ENCODE peak calls at places on chromosomes 12 and 14, in five cellular contexts. M is body of pancreas, D is brain microvascular endothelial cell, T is stomach, Z is H7. L is an unnamed sample. For H3K27me3, the result is how much of the 10 kb centered on the place peaks cover.

GRCh38 chr12:109523071-109523470 is 45.6 kb downstream of the UBE3B start:
- DNase-seq in M (no peak), D (no peak), T (no peak), Z (no peak), L (peak)

GRCh38 chr14:51208982-51209381 is 31.1 kb upstream of the TMX1 start:
- DNase-seq in M (no peak), D (no peak), T (no peak), Z (no peak), L (no peak)

GRCh38 chr12:65948320-65949008 is 124.2 kb downstream of the HMGA2 start:
- DNase-seq in M (peak), D (peak), T (peak), Z (no peak), L (no peak)

GRCh38 chr12:24664151-24664550 is 284.8 kb downstream of the BCAT1 start:
- DNase-seq in M (no peak), D (no peak), T (no peak), Z (no peak), L (no peak)

GRCh38 chr14:41973178-41973577 is 366.5 kb downstream of the LRFN5 start:
- DNase-seq in M (no peak), D (no peak), T (no peak), Z (no peak), L (no peak)

GRCh38 chr12:46110220-46110700 is 119.9 kb upstream of the SCAF11 start:
- DNase-seq in M (peak), D (no peak), T (peak), Z (no peak), L (peak)

GRCh38 chr14:79443602-79444001 is 767.7 kb downstream of the DIO2 start:
- DNase-seq in M (no peak), D (no peak), T (no peak), Z (no peak), L (no peak)

GRCh38 chr14:60508707-60509437 is at the start of gene SIX6:
- DNase-seq in M (no peak), D (peak), T (no peak), Z (peak), L (peak)

GRCh38 chr14:60051690-60052324 is 39.9 kb upstream of the PCNX4 start:
- DNase-seq in M (no peak), D (no peak), T (no peak), Z (no peak), L (no peak)

GRCh38 chr12:48189331-48190125 is 6.1 kb downstream of the CCDC184 start:
- DNase-seq in M (peak), D (peak), T (peak), Z (peak), L (peak)

GRCh38 chr14:95463173-95463901 is 53.1 kb downstream of the SYNE3 start:
- DNase-seq in M (no peak), D (no peak), T (peak), Z (no peak), L (no peak)

GRCh38 chr12:88182431-88182830 is 40.3 kb downstream of the TMTC3 start:
- DNase-seq in M (no peak), D (no peak), T (no peak), Z (no peak), L (no peak)

GRCh38 chr14:94494085-94494484 is 15.2 kb downstream of the SERPINA12 start:
- DNase-seq in M (no peak), D (no peak), T (no peak), Z (no peak), L (no peak)

GRCh38 chr12:92775416-92775815 is 72.6 kb downstream of the PLEKHG7 start:
- DNase-seq in M (no peak), D (no peak), T (no peak), Z (no peak), L (no peak)

GRCh38 chr12:113395119-113395518 is 8.6 kb downstream of the SDS start:
- DNase-seq in M (no peak), D (no peak), T (no peak), Z (no peak), L (no peak)

GRCh38 chr12:49950310-49951251 is at the start of gene AQP2:
- DNase-seq in M (no peak), D (no peak), T (no peak), Z (no peak), L (peak)

GRCh38 chr14:69291891-69292586 is 32.1 kb downstream of the GALNT16 start:
- DNase-seq in M (no peak), D (no peak), T (no peak), Z (peak), L (no peak)

GRCh38 chr14:99231181-99231849 is 40.7 kb downstream of the BCL11B start:
- DNase-seq in M (no peak), D (no peak), T (no peak), Z (peak), L (no peak)

GRCh38 chr12:104662203-104662602 is 205.5 kb downstream of the CHST11 start:
- DNase-seq in M (no peak), D (no peak), T (no peak), Z (no peak), L (no peak)

GRCh38 chr12:127343941-127344340 is 923.0 kb upstream of the TMEM132C start:
- DNase-seq in M (no peak), D (peak), T (no peak), Z (peak), L (no peak)

GRCh38 chr12:44640831-44641230 is 235.3 kb downstream of the NELL2 start:
- DNase-seq in M (no peak), D (no peak), T (no peak), Z (no peak), L (no peak)

GRCh38 chr14:75549169-75549568 is 26.9 kb downstream of the BATF start:
- DNase-seq in M (no peak), D (no peak), T (no peak), Z (no peak), L (no peak)

GRCh38 chr14:100473249-100473648 is 114.0 kb downstream of the BEGAIN start:
- DNase-seq in M (no peak), D (no peak), T (no peak), Z (no peak), L (no peak)
- H3K27me3 ChIP-seq in M (under half), D (under half), T (under half), Z (under half), L (under half)

DNA sequence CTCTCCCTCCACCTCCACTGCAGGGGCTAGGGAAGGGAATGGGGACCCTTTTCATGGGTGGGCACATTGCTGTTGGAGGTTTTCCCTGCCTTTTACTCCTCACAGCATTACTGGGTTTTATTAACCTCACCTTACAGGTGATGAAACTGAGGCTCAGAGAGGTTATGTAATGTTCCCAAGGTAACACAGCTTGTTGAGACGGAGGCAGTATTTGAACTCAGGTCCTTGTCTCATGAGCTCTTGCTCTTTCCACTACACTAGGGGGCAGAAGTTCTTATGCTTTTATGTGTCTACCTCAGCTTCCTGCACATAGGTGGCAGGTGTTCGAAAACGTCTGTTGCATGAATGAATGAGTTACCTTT is 11.7 kb downstream of the CISTR start:
- DNase-seq in M (no peak), D (no peak), T (no peak), Z (no peak), L (no peak)
- H3K27me3 ChIP-seq in M (under half), D (half or more), T (half or more), Z (half or more), L (half or more)

DNA sequence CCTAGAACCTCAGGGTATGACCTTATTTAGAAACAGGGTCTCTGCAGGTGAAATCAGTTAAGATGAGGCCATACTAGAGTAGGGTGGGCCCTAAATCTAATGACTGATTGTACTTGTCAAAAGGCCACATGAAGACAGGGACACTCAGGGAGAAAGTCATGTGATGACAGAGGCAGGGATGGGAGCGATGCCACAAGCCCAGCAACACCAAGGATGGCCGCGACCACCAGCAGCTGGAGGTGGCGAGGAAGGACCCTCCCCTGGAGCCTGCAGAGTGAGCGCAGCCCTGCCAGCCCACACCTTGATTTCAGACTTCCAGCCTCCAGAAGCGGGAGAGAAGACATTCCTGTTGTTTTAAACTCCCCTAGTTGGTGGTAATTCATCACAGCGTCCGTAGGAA is 199.9 kb downstream of the PHETA1 start:
- DNase-seq in M (no peak), D (no peak), T (no peak), Z (no peak), L (no peak)
- H3K27me3 ChIP-seq in M (under half), D (under half), T (under half), Z (under half), L (under half)

GRCh38 chr12:131044136-131044535 is 90.4 kb downstream of the ADGRD1 start:
- DNase-seq in M (no peak), D (no peak), T (no peak), Z (peak), L (peak)
- H3K27me3 ChIP-seq in M (under half), D (under half), T (under half), Z (under half), L (half or more)

GRCh38 chr12:1825382-1826102 is 5.2 kb downstream of the LRTM2 start:
- DNase-seq in M (no peak), D (no peak), T (no peak), Z (no peak), L (no peak)
- H3K27me3 ChIP-seq in M (under half), D (under half), T (under half), Z (under half), L (under half)

GRCh38 chr12:131076277-131076676 is 122.6 kb downstream of the ADGRD1 start:
- DNase-seq in M (no peak), D (no peak), T (peak), Z (peak), L (no peak)
- H3K27me3 ChIP-seq in M (under half), D (under half), T (under half), Z (under half), L (under half)

GRCh38 chr14:63045234-63045611 is at the start of gene KCNH5:
- DNase-seq in M (peak), D (peak), T (no peak), Z (peak), L (peak)

GRCh38 chr14:63051301-63051700 is 6.0 kb upstream of the KCNH5 start:
- DNase-seq in M (no peak), D (no peak), T (no peak), Z (no peak), L (no peak)

GRCh38 chr14:63050694-63051093 is 5.4 kb upstream of the KCNH5 start:
- DNase-seq in M (no peak), D (no peak), T (no peak), Z (no peak), L (no peak)

GRCh38 chr14:63045612-63046320 is 508 bp upstream of the KCNH5 start:
- DNase-seq in M (peak), D (peak), T (no peak), Z (peak), L (peak)

GRCh38 chr14:63046339-63047268 is 1.3 kb upstream of the KCNH5 start:
- DNase-seq in M (no peak), D (no peak), T (no peak), Z (peak), L (no peak)
- H3K27me3 ChIP-seq in M (under half), D (under half), T (under half), Z (under half), L (under half)

GRCh38 chr14:62739647-62740046 is 305.6 kb downstream of the KCNH5 start:
- DNase-seq in M (no peak), D (no peak), T (no peak), Z (no peak), L (no peak)

GRCh38 chr14:62743118-62743517 is 302.1 kb downstream of the KCNH5 start:
- DNase-seq in M (no peak), D (no peak), T (no peak), Z (no peak), L (no peak)

GRCh38 chr14:62745496-62745895 is 299.8 kb downstream of the KCNH5 start:
- DNase-seq in M (no peak), D (no peak), T (no peak), Z (no peak), L (no peak)

DNA sequence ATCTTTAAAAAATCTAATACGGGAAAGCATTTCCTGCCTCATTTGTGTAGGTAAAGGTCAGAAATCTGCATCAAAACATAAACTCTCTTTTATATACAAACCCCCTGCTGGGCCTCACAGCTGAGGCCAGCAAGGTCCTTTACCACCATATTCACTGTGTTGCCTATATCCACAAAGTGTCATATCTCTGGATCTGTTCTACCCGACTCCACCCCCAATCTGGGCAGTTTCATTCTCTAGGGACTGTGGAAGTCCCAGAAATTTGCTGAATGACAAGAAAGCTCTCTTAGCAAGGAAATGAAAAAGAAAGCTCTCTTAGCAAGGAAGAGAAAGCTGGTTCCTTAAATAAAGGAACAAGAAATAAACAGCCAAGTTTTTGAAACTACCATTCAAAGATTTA is 301.7 kb downstream of the KCNH5 start:
- DNase-seq in M (no peak), D (no peak), T (no peak), Z (peak), L (peak)
- H3K27me3 ChIP-seq in M (under half), D (under half), T (under half), Z (under half), L (under half)

DNA sequence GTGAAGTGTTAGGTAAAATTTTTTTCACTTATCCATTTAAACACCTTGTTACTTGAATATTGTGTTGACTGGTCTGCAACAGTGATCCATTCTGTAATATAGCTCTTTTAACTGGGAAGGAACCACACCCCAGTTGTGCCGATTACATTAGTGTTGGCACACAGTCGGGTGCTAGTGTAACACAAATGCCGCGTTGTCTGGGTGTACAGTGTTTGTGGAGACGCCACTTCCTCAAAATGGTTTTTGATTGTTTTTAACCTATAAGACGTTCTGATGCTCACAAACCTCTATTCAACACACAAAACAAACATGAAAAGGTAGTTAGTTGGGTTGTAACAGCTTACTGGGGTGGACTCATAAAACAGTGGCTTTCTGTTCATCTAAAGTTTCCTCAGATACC is 48.0 kb upstream of the TRAF3 start:
- DNase-seq in M (no peak), D (no peak), T (no peak), Z (no peak), L (no peak)
- H3K27me3 ChIP-seq in M (under half), D (under half), T (under half), Z (under half), L (under half)